ENCODE peak calls at places on chromosome 15, in four cellular contexts. M is AG10803, O is tibial artery, B is neural progenitor cell. R is an unnamed sample.

GRCh38 chr15:50685976-50686467 is 575 bp downstream of the TRPM7 start:
- DNase-seq in M (peak), O (peak), B (peak), R (peak)

GRCh38 chr15:74725845-74726773 is 781 bp upstream of the CYP1A1 start:
- DNase-seq in M (peak), O (no peak), B (peak), R (no peak)

GRCh38 chr15:27757050-27757449 is 342.1 kb downstream of the OCA2 start:
- DNase-seq in M (no peak), O (no peak), B (no peak), R (no peak)

GRCh38 chr15:101325263-101326025 is 30.4 kb upstream of the SNRPA1 start:
- DNase-seq in M (no peak), O (peak), B (no peak), R (peak)

GRCh38 chr15:73081321-73081958 is 29.2 kb downstream of the NEO1 start:
- DNase-seq in M (peak), O (no peak), B (peak), R (no peak)

GRCh38 chr15:31271706-31272557 is 54.7 kb upstream of the KLF13 start:
- DNase-seq in M (no peak), O (peak), B (peak), R (no peak)

GRCh38 chr15:63434567-63435219 is 53.0 kb upstream of the CA12 start:
- DNase-seq in M (no peak), O (peak), B (no peak), R (no peak)

GRCh38 chr15:33191641-33192040 is 2.9 kb downstream of the FMN1 start:
- DNase-seq in M (no peak), O (no peak), B (no peak), R (no peak)

GRCh38 chr15:66772967-66773873 is 71.2 kb downstream of the SMAD6 start:
- DNase-seq in M (peak), O (no peak), B (peak), R (no peak)

DNA sequence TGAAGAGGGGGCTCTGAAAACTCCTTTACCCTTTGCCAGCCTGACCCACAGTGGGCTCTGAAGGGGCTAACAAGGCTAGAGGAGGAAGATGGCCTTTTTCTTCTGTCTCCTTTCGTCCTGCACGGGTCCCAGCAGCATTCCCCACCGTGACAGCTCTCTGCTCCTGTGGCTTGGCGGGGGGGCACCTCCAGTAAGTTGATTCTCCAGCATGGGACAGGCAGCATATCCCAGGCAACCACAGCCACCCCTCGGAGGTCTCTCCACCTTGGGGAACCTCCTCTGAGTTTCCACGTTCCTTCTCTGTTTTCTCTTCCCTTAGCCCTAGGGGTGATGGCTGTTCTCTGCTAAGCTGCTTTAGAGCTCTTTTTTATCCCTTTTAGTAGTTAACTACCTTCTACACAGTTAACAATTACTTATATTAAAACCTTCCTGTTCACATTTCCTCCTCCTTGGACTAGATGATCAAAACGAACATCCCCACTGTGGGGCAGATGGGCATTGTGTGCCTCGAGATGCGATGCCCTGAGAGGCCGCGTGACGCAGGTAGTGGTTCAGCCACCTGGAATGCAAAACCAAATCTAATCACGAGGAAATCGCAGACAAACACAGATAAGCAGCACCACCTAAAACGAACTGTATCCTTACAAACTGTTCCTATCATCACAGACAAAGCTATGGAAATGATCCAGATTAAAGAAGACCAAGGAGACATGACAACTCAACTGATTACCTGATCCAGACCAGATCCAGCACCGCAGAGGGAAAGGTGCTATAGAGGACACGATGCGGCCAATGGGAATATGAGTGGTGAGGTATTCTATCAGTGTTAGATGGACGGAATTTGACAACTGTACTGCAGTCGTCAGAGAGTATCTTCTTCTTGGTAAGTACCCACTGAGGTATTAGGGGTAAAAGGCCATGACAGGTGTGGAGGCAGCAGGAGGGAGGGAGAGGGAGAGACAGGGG is 27.7 kb downstream of the TSPAN3 start:
- DNase-seq in M (no peak), O (no peak), B (no peak), R (no peak)
- H3K4me3 ChIP-seq in M (no peak), O (no peak), B (no peak), R (no peak)

GRCh38 chr15:23897576-23897975 is 210.5 kb upstream of the NDN start:
- DNase-seq in M (no peak), O (no peak), B (no peak), R (no peak)
- H3K4me3 ChIP-seq in M (no peak), O (no peak), B (no peak), R (peak)

DNA sequence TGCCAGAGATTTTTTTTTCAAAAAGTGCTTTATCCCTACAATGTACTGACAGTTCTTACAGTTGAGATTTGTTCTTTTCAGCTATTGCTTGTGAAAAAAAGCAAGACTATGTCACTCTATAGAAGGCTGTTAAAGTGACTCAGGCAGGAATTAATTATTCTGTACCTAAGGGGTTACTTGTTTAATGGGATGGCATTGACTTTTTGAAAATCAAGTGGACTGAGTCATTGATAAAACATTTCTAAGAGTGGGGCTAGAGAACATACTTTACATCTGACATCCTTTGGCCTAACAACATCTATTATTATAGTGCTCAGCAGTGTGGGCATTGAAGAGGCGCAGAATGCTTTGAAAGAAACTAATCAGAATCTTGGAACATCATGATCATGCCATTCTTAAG is 34.3 kb downstream of the INTS14 start:
- DNase-seq in M (peak), O (no peak), B (no peak), R (no peak)
- H3K4me3 ChIP-seq in M (no peak), O (no peak), B (no peak), R (no peak)

GRCh38 chr15:38668433-38669159 is 104.0 kb upstream of the RASGRP1 start:
- DNase-seq in M (no peak), O (no peak), B (peak), R (no peak)

GRCh38 chr15:38671675-38672141 is 107.1 kb upstream of the RASGRP1 start:
- DNase-seq in M (peak), O (no peak), B (no peak), R (no peak)

GRCh38 chr15:38669160-38669505 is 104.5 kb upstream of the RASGRP1 start:
- DNase-seq in M (no peak), O (no peak), B (no peak), R (no peak)

GRCh38 chr15:38671003-38671382 is 106.4 kb upstream of the RASGRP1 start:
- DNase-seq in M (no peak), O (no peak), B (no peak), R (no peak)

DNA sequence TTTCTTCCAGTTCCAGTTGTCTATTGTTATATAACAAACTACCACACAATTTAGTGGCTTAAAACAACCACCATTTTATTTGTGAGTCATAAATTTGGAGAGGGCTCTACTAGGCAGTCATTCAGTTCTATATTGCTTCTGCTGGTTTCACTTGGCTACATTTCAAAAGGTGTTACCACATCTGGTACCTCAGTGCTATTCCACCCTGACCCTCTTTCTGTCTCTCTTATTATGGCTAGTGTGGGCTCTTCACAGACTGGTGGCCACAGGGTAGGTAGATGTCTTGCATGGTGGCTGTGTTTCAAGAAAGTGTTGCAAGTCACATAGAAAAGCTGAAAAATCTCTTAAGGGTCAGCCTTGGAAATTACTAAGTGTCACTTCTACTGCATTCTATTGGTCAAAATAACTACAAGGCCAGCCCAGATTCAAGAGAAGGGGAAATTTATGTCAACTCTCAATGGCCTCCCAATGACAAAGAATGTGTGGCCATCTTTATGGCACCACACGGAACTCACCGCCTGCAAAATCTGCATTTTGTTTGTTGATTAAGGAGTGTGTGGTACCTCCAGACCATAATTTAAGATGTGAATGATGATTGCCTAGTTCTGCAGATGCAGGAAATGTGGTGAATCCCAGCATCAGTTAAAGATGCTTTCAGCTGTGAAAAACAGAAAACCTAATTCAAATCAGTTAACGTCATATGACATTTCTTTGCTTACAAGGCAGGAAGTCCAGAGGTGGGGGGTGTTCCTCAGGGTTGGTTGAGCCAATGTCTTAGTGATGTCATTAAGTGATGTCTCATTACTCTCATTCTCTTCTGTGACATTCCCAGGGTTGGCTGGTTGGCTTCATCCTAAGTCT is 105.8 kb upstream of the RASGRP1 start:
- DNase-seq in M (no peak), O (no peak), B (no peak), R (no peak)
- H3K4me3 ChIP-seq in M (no peak), O (no peak), B (no peak), R (no peak)

DNA sequence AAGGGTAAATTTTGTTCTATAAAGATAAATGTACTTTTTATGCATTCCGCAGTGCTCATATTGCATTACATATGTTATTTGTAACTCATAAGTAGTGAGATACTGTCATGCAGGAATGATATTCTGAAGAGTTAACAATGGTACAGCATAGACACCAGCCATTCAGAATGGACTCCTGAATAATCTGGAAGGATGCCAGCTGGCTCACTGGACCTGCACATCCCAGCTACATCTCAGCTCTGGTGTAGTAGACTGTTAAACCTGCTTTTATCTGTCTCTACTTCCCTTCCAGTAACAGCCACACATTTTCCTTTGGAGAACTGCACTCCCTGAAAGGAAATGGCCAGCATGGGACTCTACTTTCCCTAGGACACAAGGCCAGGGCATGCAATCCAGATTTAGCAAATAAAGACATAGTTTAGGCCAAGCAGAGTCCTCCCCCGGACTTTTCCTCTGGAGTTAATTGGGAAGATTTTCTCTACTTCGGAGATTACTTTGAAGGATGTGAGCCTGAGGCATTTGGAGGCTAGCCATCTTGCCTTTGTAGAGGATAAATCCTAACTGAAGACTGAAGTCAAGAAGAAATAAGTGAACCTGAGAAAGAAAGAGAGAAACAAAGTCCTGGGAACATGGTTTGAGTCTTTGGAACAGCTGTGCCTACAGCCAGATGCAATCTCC is 82.7 kb upstream of the TCF12 start:
- DNase-seq in M (peak), O (no peak), B (no peak), R (no peak)
- H3K4me3 ChIP-seq in M (no peak), O (no peak), B (no peak), R (no peak)

DNA sequence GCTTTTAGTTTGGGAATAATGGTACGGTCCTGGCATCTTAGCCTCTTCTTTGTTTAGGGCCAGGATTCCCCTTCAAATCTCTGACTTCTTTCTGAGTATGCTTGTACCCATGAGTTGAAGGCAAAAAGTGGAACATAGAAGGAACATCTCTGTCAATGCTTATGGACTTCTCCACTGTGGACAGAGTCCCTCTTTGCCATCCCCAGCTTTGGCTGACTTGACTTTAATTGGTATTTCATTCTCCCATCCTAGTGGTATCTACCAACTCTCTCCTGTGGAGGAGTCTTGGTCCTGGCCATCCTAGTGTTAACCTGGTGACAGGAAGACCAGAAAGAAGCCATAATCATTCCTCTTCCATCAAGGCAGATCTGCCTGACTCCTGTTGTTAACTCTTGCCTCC is 66.2 kb downstream of the THSD4 start:
- DNase-seq in M (no peak), O (no peak), B (no peak), R (no peak)
- H3K4me3 ChIP-seq in M (no peak), O (no peak), B (no peak), R (no peak)

DNA sequence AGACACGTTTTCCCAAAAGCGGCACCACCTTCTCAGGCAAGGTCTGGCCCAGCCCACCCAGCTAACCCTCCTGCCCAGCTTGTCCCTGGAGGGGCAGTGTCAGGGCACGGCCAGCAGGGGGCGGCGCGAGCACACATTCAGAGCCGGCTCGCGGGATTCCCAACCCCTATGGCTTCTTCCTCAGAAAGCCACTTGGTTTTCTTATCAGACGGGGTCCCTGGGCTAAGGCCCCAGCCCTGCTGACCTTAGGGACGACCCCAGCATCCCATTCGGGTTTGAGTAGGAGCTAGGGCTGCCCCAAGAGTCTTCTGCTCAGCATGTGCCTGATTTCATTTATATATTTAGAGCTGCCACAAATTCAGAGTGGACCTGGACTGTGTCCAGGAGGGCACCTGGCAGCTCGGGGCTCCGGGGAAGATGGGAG is 14.5 kb downstream of the RLBP1 start:
- DNase-seq in M (peak), O (peak), B (peak), R (peak)
- H3K4me3 ChIP-seq in M (peak), O (no peak), B (no peak), R (peak)

GRCh38 chr15:68206711-68207151 is 1.6 kb upstream of the CALML4 start:
- DNase-seq in M (no peak), O (no peak), B (no peak), R (no peak)

GRCh38 chr15:68207176-68207935 is 2.2 kb upstream of the CALML4 start:
- DNase-seq in M (no peak), O (peak), B (no peak), R (peak)

GRCh38 chr15:68205558-68205944 is 419 bp upstream of the CALML4 start:
- DNase-seq in M (no peak), O (no peak), B (no peak), R (peak)

GRCh38 chr15:68204776-68205557 is at the start of gene CALML4:
- DNase-seq in M (peak), O (no peak), B (no peak), R (peak)

DNA sequence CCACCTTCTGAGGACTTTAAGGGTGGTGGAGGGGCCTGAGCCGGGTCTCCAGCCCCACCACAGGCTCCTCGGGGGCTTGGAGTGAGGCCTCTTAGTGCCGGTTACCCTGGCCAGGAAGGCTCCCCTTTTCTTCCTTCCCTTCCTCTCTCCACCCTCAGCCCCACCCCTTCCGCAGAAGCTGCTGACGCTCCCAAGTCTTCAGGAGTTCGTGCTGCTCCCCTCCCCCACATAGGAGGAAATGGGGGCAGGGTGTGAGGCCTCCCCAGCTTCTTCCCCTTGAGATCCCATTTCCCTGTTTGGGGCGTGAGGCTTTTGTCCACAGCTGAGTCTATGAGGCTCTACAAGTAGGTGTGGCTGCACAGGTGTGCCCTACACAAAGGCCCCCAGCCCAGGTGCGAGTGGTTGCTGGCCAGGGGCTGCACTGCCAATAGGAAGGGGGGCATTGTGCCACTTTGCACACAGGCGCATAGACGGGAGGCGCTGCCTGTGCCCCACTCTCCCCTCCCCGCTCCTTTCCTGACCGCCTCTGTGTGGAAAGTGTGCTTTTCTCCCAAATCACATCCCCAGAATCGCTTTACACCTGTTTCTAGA is 912 bp upstream of the CALML4 start:
- DNase-seq in M (no peak), O (peak), B (no peak), R (peak)
- H3K4me3 ChIP-seq in M (no peak), O (no peak), B (no peak), R (peak)

DNA sequence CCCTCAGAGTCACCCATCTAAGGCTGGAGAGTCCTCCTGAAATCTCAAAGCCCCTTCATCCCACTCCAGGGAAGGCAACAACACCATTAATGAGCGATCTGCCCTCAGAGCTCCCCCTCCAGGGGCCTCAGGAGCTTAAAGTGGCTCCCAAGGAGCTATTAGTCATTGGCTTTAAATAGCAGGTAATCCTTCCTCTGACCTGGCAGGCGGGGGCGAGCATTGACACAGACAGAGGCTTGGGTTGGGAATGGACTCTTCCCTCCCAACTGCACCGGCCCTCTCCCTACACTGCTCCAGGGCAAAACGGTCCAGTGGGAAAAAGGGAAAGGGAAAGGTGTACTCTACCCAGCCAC is 1.4 kb downstream of the MFGE8 start:
- DNase-seq in M (no peak), O (peak), B (peak), R (no peak)
- H3K4me3 ChIP-seq in M (peak), O (peak), B (peak), R (peak)

DNA sequence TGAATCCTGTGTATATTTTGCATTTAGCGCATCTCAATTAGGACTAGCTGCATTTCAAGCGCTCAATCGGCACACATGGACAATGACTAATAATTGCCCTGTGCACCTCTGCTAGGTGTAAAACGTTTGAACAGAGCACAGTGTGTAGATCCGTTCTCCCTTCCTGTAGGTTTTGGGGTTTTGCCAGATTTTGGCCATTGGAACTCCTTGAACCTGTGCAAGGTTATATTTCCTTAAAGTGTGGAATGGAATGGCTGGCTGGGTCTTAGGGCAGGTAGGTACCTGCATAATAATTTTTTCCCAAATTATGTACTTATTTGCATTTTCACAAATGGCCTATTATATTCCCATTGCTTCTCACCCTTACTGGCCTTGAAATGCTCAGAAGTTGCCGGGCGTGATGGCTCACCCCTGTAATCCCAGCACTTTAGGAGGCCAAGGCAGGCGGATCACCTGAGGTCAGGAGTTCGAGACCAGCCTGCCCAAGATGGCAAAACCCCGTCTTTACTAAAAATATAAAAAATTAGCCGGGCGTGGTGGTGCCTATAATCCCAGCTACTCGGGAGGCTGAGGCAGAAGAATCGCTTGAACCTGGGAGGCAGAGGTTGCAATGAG is 774 bp downstream of the RNU5B-1 start:
- DNase-seq in M (no peak), O (no peak), B (no peak), R (no peak)
- H3K4me3 ChIP-seq in M (peak), O (peak), B (no peak), R (peak)